ENCODE peak calls at places on chromosomes 11 and 22, in five cellular contexts. E, K, Y, T and Z are unnamed samples.

GRCh38 chr22:46719921-46720320 is 18.1 kb downstream of the CERK start:
- DNase-seq in T (no peak), E (no peak), K (no peak), Y (no peak), Z (no peak)

GRCh38 chr11:117828641-117829368 is 4.3 kb upstream of the FXYD2 start:
- DNase-seq in Y (peak; percentile 70), E (no peak), T (no peak), K (no peak), Z (peak; percentile 84)

GRCh38 chr11:94139421-94139820 is 10.8 kb downstream of the PANX1 start:
- DNase-seq in K (peak; percentile 60), Y (no peak), E (no peak), T (peak; percentile 41), Z (no peak)

GRCh38 chr22:20316217-20316843 is 3.5 kb downstream of the DGCR6L start:
- DNase-seq in T (no peak), Y (peak; percentile 52), K (no peak), E (no peak), Z (peak; percentile 28)

GRCh38 chr11:69880803-69881445 is 61.7 kb upstream of the FGF3 start:
- DNase-seq in Y (peak; percentile 43), E (no peak), T (no peak), K (no peak), Z (no peak)

GRCh38 chr22:26610072-26610958 is 7.5 kb downstream of the CRYBB1 start:
- DNase-seq in Y (no peak), K (no peak), E (no peak), T (no peak), Z (no peak)

GRCh38 chr11:79438631-79439429 is 2.0 kb downstream of the TENM4 start:
- DNase-seq in E (peak; percentile 14), T (peak; percentile 34), K (peak; percentile 58), Y (peak; percentile 64), Z (no peak)

GRCh38 chr11:119193626-119194025 is 8.4 kb downstream of the NHERF4 start:
- DNase-seq in K (no peak), E (no peak), T (no peak), Y (no peak), Z (no peak)

GRCh38 chr22:49956914-49957825 is 3.4 kb upstream of the PIM3 start:
- DNase-seq in E (no peak), Y (no peak), K (no peak), T (no peak), Z (no peak)

GRCh38 chr22:27650985-27651384 is 150.6 kb downstream of the MN1 start:
- DNase-seq in Y (no peak), E (no peak), K (no peak), T (no peak), Z (no peak)

GRCh38 chr11:116294630-116295029 is 478.2 kb downstream of the BUD13 start:
- DNase-seq in Y (no peak), E (no peak), T (peak; percentile 59), K (no peak), Z (no peak)

GRCh38 chr11:116301141-116301540 is 471.6 kb downstream of the BUD13 start:
- DNase-seq in K (no peak), E (no peak), Y (no peak), T (no peak), Z (no peak)

GRCh38 chr11:116300252-116300651 is 472.5 kb downstream of the BUD13 start:
- DNase-seq in E (no peak), T (no peak), K (no peak), Y (no peak), Z (no peak)
- H3K4me1 ChIP-seq in E (no peaks in the 10 kb centered on the region), T (peaks cover 4% of the 10 kb centered on the region), K (no peaks in the 10 kb centered on the region), Y (no peaks in the 10 kb centered on the region), Z (no peaks in the 10 kb centered on the region)

GRCh38 chr11:96315476-96315875 is 27.5 kb downstream of the MAML2 start:
- DNase-seq in Y (no peak), E (no peak), K (no peak), T (no peak), Z (no peak)

GRCh38 chr11:96314326-96315050 is 28.5 kb downstream of the MAML2 start:
- DNase-seq in Y (no peak), K (no peak), E (no peak), T (no peak), Z (no peak)

GRCh38 chr11:96311120-96311568 is 31.9 kb downstream of the MAML2 start:
- DNase-seq in E (no peak), Y (no peak), K (no peak), T (no peak), Z (no peak)

GRCh38 chr11:96310236-96310635 is 32.8 kb downstream of the MAML2 start:
- DNase-seq in Y (no peak), K (no peak), E (no peak), T (no peak), Z (no peak)

DNA sequence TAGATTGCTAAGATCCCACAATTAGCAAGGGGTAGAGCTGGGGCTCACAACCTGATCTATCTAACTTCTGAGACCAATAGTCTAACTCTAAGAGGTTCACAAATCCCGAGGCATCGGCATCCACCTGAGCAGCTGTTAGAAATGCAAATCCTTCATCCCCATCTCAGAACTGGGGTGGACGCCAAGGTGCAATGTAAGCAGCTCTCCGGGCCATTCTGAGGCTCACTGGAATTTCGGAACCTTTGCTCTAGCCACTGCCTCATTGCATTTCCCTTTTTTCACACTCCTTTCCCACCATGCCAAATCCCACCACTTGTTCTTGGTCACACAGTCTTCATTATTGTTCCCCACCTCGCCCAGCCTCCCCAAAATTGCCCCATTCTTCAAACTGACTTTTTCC is 29.8 kb downstream of the MAML2 start:
- DNase-seq in Y (no peak), E (no peak), T (no peak), K (peak; percentile 42), Z (no peak)
- H3K4me1 ChIP-seq in Y (peaks cover 72% of the 10 kb centered on the region), E (no peaks in the 10 kb centered on the region), T (peaks cover 24% of the 10 kb centered on the region), K (peaks cover 52% of the 10 kb centered on the region), Z (peaks cover 78% of the 10 kb centered on the region)

GRCh38 chr11:33706961-33707360 is 6.3 kb upstream of the C11orf91 start:
- DNase-seq in E (no peak), Y (no peak), T (no peak), K (no peak), Z (no peak)
- H3K4me1 ChIP-seq in E (peaks cover 6% of the 10 kb centered on the region), Y (peaks cover 62% of the 10 kb centered on the region), T (no peaks in the 10 kb centered on the region), K (peaks cover 10% of the 10 kb centered on the region), Z (no peaks in the 10 kb centered on the region)

GRCh38 chr11:1119282-1120146 is 38.2 kb upstream of the MUC5AC start:
- DNase-seq in T (no peak), Y (peak; percentile 60), K (no peak), E (no peak), Z (no peak)

GRCh38 chr11:1118755-1119275 is 38.9 kb upstream of the MUC5AC start:
- DNase-seq in E (no peak), K (no peak), T (no peak), Y (no peak), Z (no peak)

GRCh38 chr11:1122356-1123002 is 35.3 kb upstream of the MUC5AC start:
- DNase-seq in T (no peak), K (no peak), Y (peak; percentile 62), E (no peak), Z (no peak)

GRCh38 chr11:1121343-1122331 is 36.1 kb upstream of the MUC5AC start:
- DNase-seq in K (no peak), E (no peak), Y (peak; percentile 68), T (no peak), Z (no peak)

GRCh38 chr11:1120532-1121342 is 37.0 kb upstream of the MUC5AC start:
- DNase-seq in K (no peak), T (no peak), E (no peak), Y (peak; percentile 66), Z (no peak)
- H3K4me1 ChIP-seq in K (no peaks in the 10 kb centered on the region), T (no peaks in the 10 kb centered on the region), E (no peaks in the 10 kb centered on the region), Y (no peaks in the 10 kb centered on the region), Z (no peaks in the 10 kb centered on the region)

GRCh38 chr11:48052183-48053040 is 72.1 kb downstream of the PTPRJ start:
- DNase-seq in E (no peak), T (peak; percentile 82), Y (peak; percentile 48), K (peak; percentile 82), Z (no peak)

GRCh38 chr11:48050304-48050703 is 69.9 kb downstream of the PTPRJ start:
- DNase-seq in E (no peak), K (no peak), T (no peak), Y (no peak), Z (no peak)

GRCh38 chr11:48054994-48055291 is 74.6 kb downstream of the PTPRJ start:
- DNase-seq in Y (no peak), E (no peak), K (no peak), T (no peak), Z (no peak)

GRCh38 chr11:48049036-48049435 is 68.7 kb downstream of the PTPRJ start:
- DNase-seq in T (no peak), E (no peak), Y (no peak), K (no peak), Z (no peak)

DNA sequence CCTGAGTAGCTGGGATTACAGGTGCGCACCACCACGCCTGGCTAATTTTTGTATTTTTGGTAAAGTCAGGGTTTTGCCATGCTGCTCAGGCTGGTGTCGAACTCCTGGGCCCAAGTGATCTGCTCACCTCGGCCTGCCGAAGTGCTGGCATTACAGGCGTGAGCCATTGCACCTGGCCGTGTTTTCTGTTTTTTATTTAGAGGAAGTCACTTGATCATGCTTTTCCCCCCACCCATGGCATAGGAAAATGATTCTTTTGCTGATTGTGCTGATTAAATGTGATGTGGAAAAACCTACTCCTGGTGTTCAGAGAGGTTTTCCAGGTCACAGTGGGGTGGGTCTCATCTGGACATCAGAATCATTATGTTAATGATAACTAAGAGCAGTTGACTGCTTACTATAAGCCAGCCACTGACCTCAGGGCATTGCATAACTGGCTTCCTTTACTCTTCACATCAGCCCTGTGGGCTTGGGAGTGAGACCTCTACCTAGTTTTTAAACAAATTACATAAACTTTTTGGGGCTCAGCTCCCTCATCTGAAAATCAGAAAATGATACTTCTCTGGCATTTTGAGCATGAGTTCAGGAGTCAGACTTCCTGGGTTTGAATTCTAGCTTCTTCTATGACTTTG is 71.0 kb downstream of the PTPRJ start:
- DNase-seq in T (no peak), E (no peak), Y (no peak), K (no peak), Z (no peak)
- H3K4me1 ChIP-seq in T (peaks cover 14% of the 10 kb centered on the region), E (no peaks in the 10 kb centered on the region), Y (peaks cover 40% of the 10 kb centered on the region), K (peaks cover 33% of the 10 kb centered on the region), Z (no peaks in the 10 kb centered on the region)

DNA sequence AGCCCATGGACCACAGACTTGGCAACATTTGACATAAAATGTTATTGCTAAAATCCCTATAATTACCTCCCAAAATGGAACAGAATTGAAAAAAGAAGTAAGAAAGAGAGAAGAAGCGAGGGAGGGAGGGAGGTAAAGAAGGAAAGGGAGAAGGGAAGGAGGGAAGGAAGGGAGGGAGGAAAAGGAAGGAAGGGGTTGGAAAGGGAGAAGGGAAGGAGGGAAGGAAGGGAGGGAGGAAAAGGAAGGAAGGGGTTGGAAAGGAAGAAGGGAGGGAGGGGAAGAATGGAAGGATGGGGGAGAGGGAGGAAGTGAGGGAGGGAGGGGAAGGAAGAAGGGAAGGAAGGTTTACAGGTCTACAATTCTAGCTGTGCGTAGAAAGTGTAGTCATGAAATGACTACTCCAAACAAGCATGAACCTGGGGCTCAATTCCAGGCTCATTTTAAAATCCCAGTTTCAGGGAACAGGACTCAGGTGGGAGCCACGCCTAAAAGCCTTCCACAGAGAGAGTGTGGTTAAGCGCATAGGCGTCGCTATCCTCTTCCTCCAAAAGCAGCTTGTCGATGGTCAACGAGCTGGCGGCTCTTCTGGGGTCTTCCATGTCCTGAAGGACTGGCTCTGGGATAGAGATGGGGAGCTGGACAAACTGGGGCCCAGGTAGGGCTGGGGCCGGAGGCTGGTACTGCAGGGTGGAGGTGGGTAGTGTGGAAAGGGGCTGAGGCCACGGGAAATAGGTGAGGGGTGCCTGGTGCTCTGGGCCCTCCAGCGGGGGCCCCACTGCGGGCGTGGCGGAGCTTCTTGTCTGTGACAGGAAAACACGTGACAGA is 25.1 kb downstream of the POU2AF1 start:
- DNase-seq in T (no peak), Y (peak; percentile 62), E (no peak), K (no peak), Z (no peak)
- H3K4me1 ChIP-seq in T (no peaks in the 10 kb centered on the region), Y (no peaks in the 10 kb centered on the region), E (no peaks in the 10 kb centered on the region), K (no peaks in the 10 kb centered on the region), Z (no peaks in the 10 kb centered on the region)